ENCODE peak calls at places on chromosomes 11 and 22, in ten cellular contexts. X, R, U, E, M, S, F, L, V and B are unnamed samples.

GRCh38 chr11:4459470-4459869 is 10.4 kb downstream of the OR52K2 start:
- DNase-seq in X (no peak), R (no peak), U (no peak), E (peak), M (peak), S (peak), F (no peak), L (no peak), V (peak), B (no peak)

GRCh38 chr22:42990131-42990838 is 24.7 kb downstream of the PACSIN2 start:
- DNase-seq in X (no peak), R (no peak), U (peak), E (no peak), M (peak), S (peak), F (no peak), L (no peak), V (no peak), B (no peak)

GRCh38 chr22:47247609-47248240 is 485.3 kb downstream of the TBC1D22A start:
- DNase-seq in X (no peak), R (no peak), U (no peak), E (no peak), M (no peak), S (no peak), F (no peak), L (no peak), V (no peak), B (no peak)

GRCh38 chr11:36212507-36212906 is 76.7 kb downstream of the COMMD9 start:
- DNase-seq in X (no peak), R (no peak), U (no peak), E (no peak), M (no peak), S (no peak), F (no peak), L (no peak), V (no peak), B (no peak)

GRCh38 chr11:73295259-73295995 is 12.6 kb upstream of the ARHGEF17 start:
- DNase-seq in X (peak), R (peak), U (peak), E (peak), M (peak), S (peak), F (no peak), L (peak), V (peak), B (no peak)

GRCh38 chr11:79492008-79492407 is 51.2 kb upstream of the TENM4 start:
- DNase-seq in X (no peak), R (no peak), U (no peak), E (no peak), M (no peak), S (no peak), F (no peak), L (no peak), V (no peak), B (no peak)

GRCh38 chr22:50175921-50176849 is 5.7 kb downstream of the PANX2 start:
- DNase-seq in X (no peak), R (no peak), U (no peak), E (no peak), M (no peak), S (no peak), F (no peak), L (no peak), V (no peak), B (no peak)

GRCh38 chr11:16809901-16810668 is 71.6 kb downstream of the C11orf58 start:
- DNase-seq in X (peak), R (no peak), U (peak), E (no peak), M (peak), S (peak), F (no peak), L (peak), V (peak), B (no peak)

GRCh38 chr11:34027516-34028406 is 23.8 kb upstream of the CAPRIN1 start:
- DNase-seq in X (no peak), R (no peak), U (no peak), E (no peak), M (peak), S (no peak), F (no peak), L (no peak), V (no peak), B (no peak)

GRCh38 chr22:40391417-40391816 is 21.0 kb downstream of the SGSM3 start:
- DNase-seq in X (no peak), R (no peak), U (no peak), E (no peak), M (no peak), S (no peak), F (no peak), L (no peak), V (no peak), B (no peak)

GRCh38 chr22:34886812-34887211 is 179.1 kb upstream of the ISX start:
- DNase-seq in X (no peak), R (no peak), U (no peak), E (no peak), M (no peak), S (no peak), F (no peak), L (no peak), V (no peak), B (no peak)

GRCh38 chr11:109939176-109939810 is 153.9 kb upstream of the ZC3H12C start:
- DNase-seq in X (peak), R (peak), U (peak), E (peak), M (peak), S (no peak), F (no peak), L (no peak), V (no peak), B (peak)